ENCODE peak calls at places on chromosome 12, in six cellular contexts. U is CD8-positive, alpha-beta memory T cell; Z is SK-N-SH; B is HepG2; H is HCT116; C is heart right ventricle. I is an unnamed sample. For H3K36me3, the result is how much of the 10 kb centered on the place peaks cover.

GRCh38 chr12:8890313-8891084 is 23.8 kb upstream of the PHC1 start:
- DNase-seq in U (peak), Z (peak), B (peak), H (no peak), C (peak), I (peak)

GRCh38 chr12:77166711-77167110 is 101.3 kb upstream of the E2F7 start:
- DNase-seq in U (no peak), Z (no peak), B (no peak), H (no peak), C (no peak), I (no peak)

GRCh38 chr12:62653740-62654139 is 187.1 kb downstream of the MON2 start:
- DNase-seq in U (no peak), Z (no peak), B (no peak), H (no peak), C (no peak), I (no peak)

GRCh38 chr12:24903305-24904088 is 45.4 kb downstream of the BCAT1 start:
- DNase-seq in U (no peak), Z (no peak), B (no peak), H (no peak), C (no peak), I (peak)

GRCh38 chr12:88501976-88502938 is 78.0 kb downstream of the KITLG start:
- DNase-seq in U (no peak), Z (no peak), B (no peak), H (no peak), C (no peak), I (no peak)

GRCh38 chr12:86719381-86719780 is 463.2 kb upstream of the MGAT4C start:
- DNase-seq in U (no peak), Z (no peak), B (no peak), H (no peak), C (no peak), I (no peak)

GRCh38 chr12:6627598-6627997 is 8.2 kb downstream of the LPAR5 start:
- DNase-seq in U (peak), Z (no peak), B (no peak), H (no peak), C (no peak), I (no peak)

GRCh38 chr12:94799136-94799535 is 148.8 kb upstream of the TMCC3 start:
- DNase-seq in U (no peak), Z (no peak), B (no peak), H (no peak), C (no peak), I (no peak)

GRCh38 chr12:95151821-95152220 is 65.4 kb downstream of the FGD6 start:
- DNase-seq in U (no peak), Z (no peak), B (no peak), H (no peak), C (no peak), I (no peak)

GRCh38 chr12:94671917-94672316 is 21.6 kb upstream of the TMCC3 start:
- DNase-seq in U (no peak), Z (no peak), B (no peak), H (no peak), C (no peak), I (no peak)

GRCh38 chr12:1281683-1282366 is 290.8 kb downstream of the ERC1 start:
- DNase-seq in U (no peak), Z (no peak), B (no peak), H (no peak), C (no peak), I (peak)

GRCh38 chr12:93022603-93023340 is 93.7 kb upstream of the EEA1 start:
- DNase-seq in U (no peak), Z (no peak), B (no peak), H (no peak), C (no peak), I (no peak)

GRCh38 chr12:21527451-21528180 is 1.5 kb downstream of the SPX start:
- DNase-seq in U (peak), Z (peak), B (no peak), H (no peak), C (peak), I (peak)

GRCh38 chr12:132726386-132726785 is 15.7 kb downstream of the PGAM5 start:
- DNase-seq in U (no peak), Z (no peak), B (no peak), H (no peak), C (no peak), I (no peak)

GRCh38 chr12:110124184-110124995 is at the start of gene IFT81:
- DNase-seq in U (peak), Z (peak), B (peak), H (peak), C (peak), I (peak)

GRCh38 chr12:95721320-95721719 is 69.2 kb downstream of the NTN4 start:
- DNase-seq in U (no peak), Z (no peak), B (no peak), H (no peak), C (no peak), I (no peak)

GRCh38 chr12:53696285-53696654 is 20.4 kb upstream of the ATP5MC2 start:
- DNase-seq in U (no peak), Z (peak), B (peak), H (peak), C (peak), I (peak)

GRCh38 chr12:25119020-25119419 is 75.9 kb downstream of the DNAI7 start:
- DNase-seq in U (no peak), Z (no peak), B (no peak), H (no peak), C (no peak), I (no peak)

GRCh38 chr12:64568313-64568712 is 42.0 kb upstream of the RASSF3 start:
- DNase-seq in U (no peak), Z (no peak), B (no peak), H (no peak), C (peak), I (no peak)

GRCh38 chr12:75476076-75476475 is 4.5 kb upstream of the GLIPR1 start:
- DNase-seq in U (no peak), Z (no peak), B (no peak), H (no peak), C (no peak), I (no peak)

GRCh38 chr12:24770334-24770733 is 178.6 kb downstream of the BCAT1 start:
- DNase-seq in U (no peak), Z (no peak), B (no peak), H (no peak), C (no peak), I (no peak)

GRCh38 chr12:47577213-47577612 is 128.6 kb downstream of the RPAP3 start:
- DNase-seq in U (no peak), Z (no peak), B (no peak), H (no peak), C (no peak), I (no peak)

GRCh38 chr12:3355378-3355900 is 135.6 kb upstream of the PRMT8 start:
- DNase-seq in U (no peak), Z (no peak), B (no peak), H (no peak), C (no peak), I (no peak)

GRCh38 chr12:115571027-115571426 is 706.5 kb downstream of the MED13L start:
- DNase-seq in U (no peak), Z (no peak), B (no peak), H (no peak), C (no peak), I (no peak)

GRCh38 chr12:132638541-132639408 is 20.2 kb downstream of the P2RX2 start:
- DNase-seq in U (no peak), Z (peak), B (peak), H (no peak), C (no peak), I (no peak)

GRCh38 chr12:34393086-34393820 is 371.0 kb downstream of the ALG10 start:
- DNase-seq in U (no peak), Z (no peak), B (no peak), H (no peak), C (peak), I (no peak)

GRCh38 chr12:57579011-57579410 is 12.0 kb upstream of the PIP4K2C start:
- DNase-seq in U (no peak), Z (no peak), B (no peak), H (no peak), C (no peak), I (no peak)

GRCh38 chr12:104695453-104696148 is 238.9 kb downstream of the CHST11 start:
- DNase-seq in U (peak), Z (no peak), B (no peak), H (no peak), C (no peak), I (peak)

GRCh38 chr12:107352347-107353081 is 259.2 kb upstream of the CRY1 start:
- DNase-seq in U (no peak), Z (no peak), B (peak), H (no peak), C (no peak), I (no peak)

GRCh38 chr12:64187794-64188193 is 34.3 kb downstream of the KICS2 start:
- DNase-seq in U (no peak), Z (no peak), B (no peak), H (no peak), C (no peak), I (no peak)

GRCh38 chr12:67068204-67068731 is 200.9 kb upstream of the CAND1 start:
- DNase-seq in U (peak), Z (peak), B (no peak), H (no peak), C (no peak), I (no peak)

GRCh38 chr12:53886996-53887395 is 51.6 kb upstream of the HOXC13 start:
- DNase-seq in U (no peak), Z (no peak), B (no peak), H (no peak), C (no peak), I (no peak)

GRCh38 chr12:29499235-29499634 is 1.7 kb upstream of the OVCH1 start:
- DNase-seq in U (no peak), Z (no peak), B (no peak), H (no peak), C (no peak), I (no peak)

GRCh38 chr12:64609543-64610091 is 678 bp upstream of the RASSF3 start:
- DNase-seq in U (peak), Z (peak), B (no peak), H (no peak), C (no peak), I (no peak)

GRCh38 chr12:3226285-3226684 is 149.1 kb downstream of the TSPAN9 start:
- DNase-seq in U (no peak), Z (no peak), B (no peak), H (no peak), C (no peak), I (no peak)

GRCh38 chr12:126747530-126748149 is 1519.3 kb upstream of the TMEM132C start:
- DNase-seq in U (no peak), Z (peak), B (peak), H (peak), C (peak), I (peak)

DNA sequence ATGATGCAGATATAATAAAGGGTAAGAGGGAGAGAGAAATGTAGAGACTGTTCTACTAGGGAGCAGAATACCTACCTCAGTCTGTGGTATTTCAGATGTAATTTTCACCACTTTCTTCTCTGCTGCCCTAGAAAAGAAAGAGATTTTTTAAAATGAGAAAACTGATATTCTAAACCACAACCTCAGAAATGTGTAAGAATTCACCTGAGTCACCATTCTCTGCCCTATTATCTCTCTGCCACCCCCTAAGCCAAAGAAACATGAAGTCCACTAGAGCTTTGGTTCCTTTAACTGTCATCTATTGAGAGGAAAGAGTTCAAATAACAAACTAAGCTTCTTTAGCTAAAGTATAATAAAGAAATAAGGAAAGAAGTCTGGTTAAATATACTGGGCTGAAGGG is 21.6 kb downstream of the SARNP start:
- DNase-seq in U (no peak), Z (no peak), B (no peak), H (no peak), C (no peak), I (no peak)
- H3K36me3 ChIP-seq in U (half or more), Z (half or more), B (under half), H (under half), C (half or more), I (half or more)

DNA sequence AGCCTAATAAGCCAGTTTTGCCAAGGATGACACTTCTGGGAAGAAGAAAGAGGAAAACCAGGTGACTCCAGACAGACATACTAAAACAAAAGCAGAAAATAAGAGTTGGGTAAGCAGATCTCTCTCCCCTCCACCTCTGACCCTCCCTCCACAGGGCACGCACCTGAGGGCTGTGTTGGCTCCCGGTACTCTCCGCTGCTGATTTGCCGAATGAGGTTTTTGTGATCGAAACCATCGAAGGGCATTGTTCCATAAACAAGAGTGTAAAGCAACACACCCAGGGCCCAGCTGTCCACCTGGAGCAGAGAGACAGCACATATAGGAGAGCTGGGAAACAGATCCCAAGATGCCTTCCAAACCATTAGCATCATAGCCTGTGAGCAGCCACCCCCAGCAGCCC is 68.1 kb downstream of the NUAK1 start:
- DNase-seq in U (no peak), Z (no peak), B (no peak), H (no peak), C (no peak), I (no peak)
- H3K36me3 ChIP-seq in U (under half), Z (half or more), B (under half), H (under half), C (half or more), I (under half)

GRCh38 chr12:31727197-31727596 is 1.6 kb downstream of the AMN1 start:
- DNase-seq in U (no peak), Z (no peak), B (no peak), H (no peak), C (no peak), I (no peak)
- H3K36me3 ChIP-seq in U (under half), Z (under half), B (under half), H (under half), C (under half), I (under half)

GRCh38 chr12:131471271-131471905 is 239.5 kb upstream of the SFSWAP start:
- DNase-seq in U (no peak), Z (no peak), B (no peak), H (no peak), C (no peak), I (no peak)

GRCh38 chr12:131468206-131468605 is 242.7 kb upstream of the SFSWAP start:
- DNase-seq in U (no peak), Z (no peak), B (no peak), H (no peak), C (no peak), I (no peak)

GRCh38 chr12:131466932-131467331 is 244.0 kb upstream of the SFSWAP start:
- DNase-seq in U (no peak), Z (no peak), B (no peak), H (no peak), C (no peak), I (no peak)

GRCh38 chr12:131463165-131463564 is 247.7 kb upstream of the SFSWAP start:
- DNase-seq in U (no peak), Z (no peak), B (no peak), H (no peak), C (no peak), I (no peak)

GRCh38 chr12:131466306-131466705 is 244.6 kb upstream of the SFSWAP start:
- DNase-seq in U (no peak), Z (no peak), B (no peak), H (no peak), C (no peak), I (no peak)
- H3K36me3 ChIP-seq in U (under half), Z (under half), B (under half), H (under half), C (under half), I (under half)

DNA sequence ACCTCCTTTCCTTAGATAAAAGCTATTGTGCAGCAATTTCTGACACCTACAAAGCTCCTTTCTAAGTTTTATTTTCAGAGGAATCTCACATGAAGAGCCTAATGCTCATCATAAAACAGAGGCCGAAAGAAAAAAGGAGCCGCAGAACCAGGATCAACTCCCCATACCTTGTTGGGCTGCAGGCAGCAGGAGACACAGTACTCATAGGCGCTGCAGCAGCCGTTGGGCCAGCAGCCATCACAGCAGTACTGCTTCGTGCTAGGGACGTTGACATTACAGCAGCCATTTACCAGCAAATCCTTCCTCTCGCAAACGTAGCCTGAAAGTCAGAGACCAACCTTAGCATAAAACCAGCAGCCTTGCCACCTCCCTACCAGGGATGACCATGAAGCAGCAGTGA is 17.7 kb downstream of the SPRING1 start:
- DNase-seq in U (no peak), Z (no peak), B (no peak), H (no peak), C (no peak), I (no peak)
- H3K36me3 ChIP-seq in U (under half), Z (under half), B (under half), H (under half), C (half or more), I (under half)

GRCh38 chr12:120352117-120352516 is 16.8 kb downstream of the MSI1 start:
- DNase-seq in U (no peak), Z (no peak), B (no peak), H (no peak), C (no peak), I (peak)
- H3K36me3 ChIP-seq in U (under half), Z (under half), B (under half), H (under half), C (under half), I (under half)

DNA sequence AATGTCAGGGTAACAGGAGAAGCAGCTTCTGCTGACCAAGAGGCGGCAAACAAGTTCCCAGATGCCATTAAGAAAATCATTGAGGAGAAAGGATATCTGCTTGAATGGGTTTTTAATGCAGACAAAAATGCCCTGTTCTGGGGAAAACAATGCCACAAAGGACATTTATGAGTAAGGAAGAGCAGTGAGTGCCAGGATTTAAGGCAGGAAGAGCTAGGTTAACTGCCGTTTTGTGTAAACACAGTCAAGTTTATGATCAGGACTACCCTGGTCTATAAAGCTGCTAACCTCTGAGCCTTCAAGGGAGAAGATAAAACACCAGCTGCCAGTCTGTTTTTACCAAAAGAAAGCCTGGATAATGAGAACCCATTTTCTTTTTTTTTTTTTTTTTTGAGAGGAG is 8.5 kb downstream of the MAPKAPK5 start:
- DNase-seq in U (no peak), Z (no peak), B (no peak), H (no peak), C (no peak), I (no peak)
- H3K36me3 ChIP-seq in U (under half), Z (half or more), B (under half), H (under half), C (under half), I (half or more)

GRCh38 chr12:128864516-128865186 is 11.4 kb downstream of the GLT1D1 start:
- DNase-seq in U (no peak), Z (peak), B (no peak), H (no peak), C (peak), I (no peak)
- H3K36me3 ChIP-seq in U (under half), Z (under half), B (under half), H (under half), C (under half), I (under half)

GRCh38 chr12:124464830-124465229 is 102.6 kb downstream of the NCOR2 start:
- DNase-seq in U (no peak), Z (no peak), B (no peak), H (no peak), C (no peak), I (no peak)
- H3K36me3 ChIP-seq in U (under half), Z (under half), B (under half), H (under half), C (half or more), I (half or more)

DNA sequence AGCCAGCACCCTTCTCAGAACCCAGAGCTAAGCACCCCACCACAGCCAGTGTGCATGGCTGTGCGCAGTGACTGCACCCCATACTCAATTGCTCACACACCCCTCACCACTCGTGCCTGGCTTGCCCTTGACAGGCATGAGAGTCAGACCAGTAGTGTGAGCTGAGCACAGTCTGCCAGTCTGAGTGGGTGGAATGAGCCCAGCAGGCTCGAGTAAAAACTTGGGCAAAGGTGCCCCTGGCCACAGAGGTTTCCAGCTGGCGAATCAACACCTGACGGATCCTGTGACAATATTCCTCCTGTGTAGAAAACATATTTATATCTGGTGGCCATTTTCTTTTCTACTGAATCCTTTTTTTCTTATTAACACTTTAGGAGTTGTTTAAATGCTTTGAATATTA is 202.5 kb downstream of the TMEM117 start:
- DNase-seq in U (no peak), Z (no peak), B (no peak), H (no peak), C (no peak), I (no peak)
- H3K36me3 ChIP-seq in U (under half), Z (under half), B (under half), H (under half), C (under half), I (under half)

I was measured in MG63.